ENCODE peak calls at places on chromosomes 5 and 9, in six cellular contexts. One of them, this sample, is unnamed.
A peak's percentile ranks its signal among the peaks of the same experiment; 100 is the strongest.

GRCh38 chr5:111364992-111365391 is 140.8 kb downstream of the CAMK4 start:
- DNase-seq in neural crest cell: no peak
- DNase-seq in endothelial cell: no peak
- DNase-seq in tibial nerve: no peak
- DNase-seq in HFFc6: no peak
- DNase-seq in gastrocnemius medialis: no peak
- DNase-seq in this sample: no peak

GRCh38 chr5:72015103-72015548 is 92.1 kb upstream of the MAP1B start:
- DNase-seq in neural crest cell: no peak
- DNase-seq in endothelial cell: no peak
- DNase-seq in tibial nerve: no peak
- DNase-seq in HFFc6: peak; percentile 23
- DNase-seq in gastrocnemius medialis: peak; percentile 21
- DNase-seq in this sample: no peak

GRCh38 chr5:66807743-66808142 is 211.6 kb downstream of the MAST4 start:
- DNase-seq in neural crest cell: no peak
- DNase-seq in endothelial cell: no peak
- DNase-seq in tibial nerve: no peak
- DNase-seq in HFFc6: peak; percentile 72
- DNase-seq in gastrocnemius medialis: no peak
- DNase-seq in this sample: no peak

GRCh38 chr9:35035851-35036701 is 36.3 kb downstream of the VCP start:
- DNase-seq in neural crest cell: no peak
- DNase-seq in endothelial cell: no peak
- DNase-seq in tibial nerve: no peak
- DNase-seq in HFFc6: no peak
- DNase-seq in gastrocnemius medialis: no peak
- DNase-seq in this sample: peak; percentile 18

GRCh38 chr5:128825826-128826225 is 139.5 kb upstream of the SLC27A6 start:
- DNase-seq in neural crest cell: no peak
- DNase-seq in endothelial cell: no peak
- DNase-seq in tibial nerve: no peak
- DNase-seq in HFFc6: peak; percentile 19
- DNase-seq in gastrocnemius medialis: no peak
- DNase-seq in this sample: no peak

GRCh38 chr5:43190755-43191603 is 1.0 kb upstream of the NIM1K start:
- DNase-seq in neural crest cell: no peak
- DNase-seq in endothelial cell: peak; percentile 12
- DNase-seq in tibial nerve: no peak
- DNase-seq in HFFc6: peak; percentile 32
- DNase-seq in gastrocnemius medialis: no peak
- DNase-seq in this sample: no peak

GRCh38 chr5:2001300-2001699 is 118.6 kb upstream of the IRX4 start:
- DNase-seq in neural crest cell: no peak
- DNase-seq in endothelial cell: no peak
- DNase-seq in tibial nerve: no peak
- DNase-seq in HFFc6: no peak
- DNase-seq in gastrocnemius medialis: no peak
- DNase-seq in this sample: no peak

GRCh38 chr9:123867971-123868370 is 62.0 kb downstream of the DENND1A start:
- DNase-seq in neural crest cell: no peak
- DNase-seq in endothelial cell: no peak
- DNase-seq in tibial nerve: no peak
- DNase-seq in HFFc6: no peak
- DNase-seq in gastrocnemius medialis: no peak
- DNase-seq in this sample: no peak

GRCh38 chr9:24936117-24936516 is 390.4 kb upstream of the IZUMO3 start:
- DNase-seq in neural crest cell: no peak
- DNase-seq in endothelial cell: no peak
- DNase-seq in tibial nerve: no peak
- DNase-seq in HFFc6: no peak
- DNase-seq in gastrocnemius medialis: no peak
- DNase-seq in this sample: no peak

GRCh38 chr5:168479166-168479565 is 7.1 kb upstream of the RARS1 start:
- DNase-seq in neural crest cell: no peak
- DNase-seq in endothelial cell: no peak
- DNase-seq in tibial nerve: no peak
- DNase-seq in HFFc6: no peak
- DNase-seq in gastrocnemius medialis: no peak
- DNase-seq in this sample: no peak

GRCh38 chr5:113331201-113331551 is 103.6 kb downstream of the TSSK1B start:
- DNase-seq in neural crest cell: no peak
- DNase-seq in endothelial cell: no peak
- DNase-seq in tibial nerve: no peak
- DNase-seq in HFFc6: peak; percentile 12
- DNase-seq in gastrocnemius medialis: no peak
- DNase-seq in this sample: no peak

GRCh38 chr5:19745247-19745646 is 242.8 kb downstream of the CDH18 start:
- DNase-seq in neural crest cell: no peak
- DNase-seq in endothelial cell: no peak
- DNase-seq in tibial nerve: no peak
- DNase-seq in HFFc6: no peak
- DNase-seq in gastrocnemius medialis: no peak
- DNase-seq in this sample: no peak

GRCh38 chr5:106367281-106367680 is 1303.5 kb downstream of the EFNA5 start:
- DNase-seq in neural crest cell: no peak
- DNase-seq in endothelial cell: no peak
- DNase-seq in tibial nerve: no peak
- DNase-seq in HFFc6: no peak
- DNase-seq in gastrocnemius medialis: no peak
- DNase-seq in this sample: no peak

GRCh38 chr9:18905033-18905882 is 127.8 kb downstream of the SAXO1 start:
- DNase-seq in neural crest cell: no peak
- DNase-seq in endothelial cell: no peak
- DNase-seq in tibial nerve: no peak
- DNase-seq in HFFc6: peak; percentile 51
- DNase-seq in gastrocnemius medialis: no peak
- DNase-seq in this sample: no peak

GRCh38 chr9:33103381-33104110 is 27.1 kb upstream of the SMU1 start:
- DNase-seq in neural crest cell: no peak
- DNase-seq in endothelial cell: no peak
- DNase-seq in tibial nerve: no peak
- DNase-seq in HFFc6: no peak
- DNase-seq in gastrocnemius medialis: no peak
- DNase-seq in this sample: no peak

GRCh38 chr5:12777342-12777741 is 873.1 kb upstream of the CTNND2 start:
- DNase-seq in neural crest cell: no peak
- DNase-seq in endothelial cell: no peak
- DNase-seq in tibial nerve: no peak
- DNase-seq in HFFc6: no peak
- DNase-seq in gastrocnemius medialis: no peak
- DNase-seq in this sample: no peak

GRCh38 chr9:36833954-36834353 is 200.1 kb downstream of the PAX5 start:
- DNase-seq in neural crest cell: no peak
- DNase-seq in endothelial cell: no peak
- DNase-seq in tibial nerve: no peak
- DNase-seq in HFFc6: no peak
- DNase-seq in gastrocnemius medialis: no peak
- DNase-seq in this sample: no peak

GRCh38 chr9:69186841-69187611 is 12.9 kb downstream of the TJP2 start:
- DNase-seq in neural crest cell: no peak
- DNase-seq in endothelial cell: no peak
- DNase-seq in tibial nerve: no peak
- DNase-seq in HFFc6: peak; percentile 39
- DNase-seq in gastrocnemius medialis: no peak
- DNase-seq in this sample: no peak

GRCh38 chr5:81395262-81395661 is 1.3 kb upstream of the ACOT12 start:
- DNase-seq in neural crest cell: no peak
- DNase-seq in endothelial cell: no peak
- DNase-seq in tibial nerve: no peak
- DNase-seq in HFFc6: no peak
- DNase-seq in gastrocnemius medialis: no peak
- DNase-seq in this sample: no peak

GRCh38 chr5:124849774-124850173 is 103.3 kb upstream of the ZNF608 start:
- DNase-seq in neural crest cell: no peak
- DNase-seq in endothelial cell: no peak
- DNase-seq in tibial nerve: no peak
- DNase-seq in HFFc6: no peak
- DNase-seq in gastrocnemius medialis: no peak
- DNase-seq in this sample: no peak

GRCh38 chr9:72292184-72292787 is 72.7 kb downstream of the ZFAND5 start:
- DNase-seq in neural crest cell: no peak
- DNase-seq in endothelial cell: no peak
- DNase-seq in tibial nerve: no peak
- DNase-seq in HFFc6: peak; percentile 35
- DNase-seq in gastrocnemius medialis: no peak
- DNase-seq in this sample: no peak

GRCh38 chr5:52783226-52783959 is 4.3 kb upstream of the ITGA1 start:
- DNase-seq in neural crest cell: no peak
- DNase-seq in endothelial cell: no peak
- DNase-seq in tibial nerve: no peak
- DNase-seq in HFFc6: peak; percentile 40
- DNase-seq in gastrocnemius medialis: no peak
- DNase-seq in this sample: no peak

GRCh38 chr9:137516144-137516917 is 33.9 kb downstream of the PNPLA7 start:
- DNase-seq in neural crest cell: no peak
- DNase-seq in endothelial cell: no peak
- DNase-seq in tibial nerve: no peak
- DNase-seq in HFFc6: no peak
- DNase-seq in gastrocnemius medialis: no peak
- DNase-seq in this sample: no peak

GRCh38 chr9:121483049-121483448 is 16.6 kb downstream of the GGTA1 start:
- DNase-seq in neural crest cell: no peak
- DNase-seq in endothelial cell: no peak
- DNase-seq in tibial nerve: no peak
- DNase-seq in HFFc6: no peak
- DNase-seq in gastrocnemius medialis: no peak
- DNase-seq in this sample: no peak

GRCh38 chr9:75170898-75171360 is 82.6 kb downstream of the OSTF1 start:
- DNase-seq in neural crest cell: no peak
- DNase-seq in endothelial cell: no peak
- DNase-seq in tibial nerve: no peak
- DNase-seq in HFFc6: peak; percentile 77
- DNase-seq in gastrocnemius medialis: no peak
- DNase-seq in this sample: no peak

GRCh38 chr5:1554410-1554967 is 30.7 kb upstream of the LPCAT1 start:
- DNase-seq in neural crest cell: no peak
- DNase-seq in endothelial cell: no peak
- DNase-seq in tibial nerve: no peak
- DNase-seq in HFFc6: no peak
- DNase-seq in gastrocnemius medialis: no peak
- DNase-seq in this sample: no peak

GRCh38 chr5:74092761-74093160 is 466.8 kb downstream of the ARHGEF28 start:
- DNase-seq in neural crest cell: no peak
- DNase-seq in endothelial cell: no peak
- DNase-seq in tibial nerve: no peak
- DNase-seq in HFFc6: no peak
- DNase-seq in gastrocnemius medialis: no peak
- DNase-seq in this sample: no peak

GRCh38 chr5:10219068-10219467 is 30.6 kb downstream of the ATPSCKMT start:
- DNase-seq in neural crest cell: no peak
- DNase-seq in endothelial cell: no peak
- DNase-seq in tibial nerve: no peak
- DNase-seq in HFFc6: no peak
- DNase-seq in gastrocnemius medialis: no peak
- DNase-seq in this sample: no peak

GRCh38 chr5:10216107-10216506 is 33.6 kb downstream of the ATPSCKMT start:
- DNase-seq in neural crest cell: no peak
- DNase-seq in endothelial cell: no peak
- DNase-seq in tibial nerve: no peak
- DNase-seq in HFFc6: no peak
- DNase-seq in gastrocnemius medialis: no peak
- DNase-seq in this sample: no peak

GRCh38 chr5:10218658-10219057 is 31.0 kb downstream of the ATPSCKMT start:
- DNase-seq in neural crest cell: no peak
- DNase-seq in endothelial cell: no peak
- DNase-seq in tibial nerve: no peak
- DNase-seq in HFFc6: no peak
- DNase-seq in gastrocnemius medialis: no peak
- DNase-seq in this sample: no peak

GRCh38 chr5:10222326-10222725 is 27.4 kb downstream of the ATPSCKMT start:
- DNase-seq in neural crest cell: no peak
- DNase-seq in endothelial cell: no peak
- DNase-seq in tibial nerve: no peak
- DNase-seq in HFFc6: no peak
- DNase-seq in gastrocnemius medialis: no peak
- DNase-seq in this sample: no peak

DNA sequence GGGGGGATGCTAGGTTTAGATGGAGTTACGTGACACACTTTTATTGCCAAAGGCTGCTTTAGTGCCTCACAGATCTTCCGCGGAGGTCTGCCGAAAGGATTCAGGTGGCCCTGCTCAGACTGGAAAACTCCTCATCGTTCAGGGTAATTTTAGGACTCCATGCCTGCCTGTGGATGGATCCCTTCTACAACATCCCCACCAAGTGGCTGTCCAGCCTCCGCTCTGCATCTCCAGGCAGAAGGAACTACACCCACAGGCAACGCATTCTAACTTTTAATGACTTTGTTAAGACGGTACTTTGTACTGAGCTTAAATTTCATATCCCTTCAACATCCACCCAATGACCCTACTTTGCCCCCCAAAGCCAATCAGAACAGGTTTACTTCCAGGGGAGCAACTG is 29.4 kb downstream of the ATPSCKMT start:
- DNase-seq in neural crest cell: no peak
- DNase-seq in endothelial cell: no peak
- DNase-seq in tibial nerve: no peak
- DNase-seq in HFFc6: no peak
- DNase-seq in gastrocnemius medialis: no peak
- DNase-seq in this sample: no peak
- TF ChIP-seq CTCF in neural crest cell: no peak
- TF ChIP-seq CTCF in endothelial cell: no peak
- TF ChIP-seq CTCF in tibial nerve: no peak
- TF ChIP-seq CTCF in HFFc6: no peak
- TF ChIP-seq CTCF in gastrocnemius medialis: no peak
- TF ChIP-seq CTCF in this sample: no peak

DNA sequence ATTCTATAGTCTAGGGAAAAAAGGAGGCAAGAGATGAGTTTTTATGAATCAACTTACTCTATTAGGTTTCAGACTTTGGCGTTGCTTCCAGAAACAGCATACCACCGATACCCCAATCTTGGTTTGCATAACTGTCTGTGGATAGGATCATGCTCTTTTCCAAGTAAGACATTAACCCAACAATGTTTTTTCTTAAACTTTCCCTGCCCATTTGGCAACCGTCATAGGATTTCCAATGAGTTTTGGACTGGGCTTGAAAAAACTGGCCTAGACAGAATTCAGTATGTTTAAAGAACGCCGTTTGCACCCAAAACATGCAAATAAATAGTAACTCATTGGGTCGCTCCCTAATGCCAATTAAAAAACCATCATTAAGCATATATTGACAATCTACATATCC is 106.0 kb downstream of the SMIM23 start:
- DNase-seq in neural crest cell: no peak
- DNase-seq in endothelial cell: no peak
- DNase-seq in tibial nerve: no peak
- DNase-seq in HFFc6: no peak
- DNase-seq in gastrocnemius medialis: no peak
- DNase-seq in this sample: no peak
- TF ChIP-seq CTCF in neural crest cell: no peak
- TF ChIP-seq CTCF in endothelial cell: no peak
- TF ChIP-seq CTCF in tibial nerve: no peak
- TF ChIP-seq CTCF in HFFc6: no peak
- TF ChIP-seq CTCF in gastrocnemius medialis: no peak
- TF ChIP-seq CTCF in this sample: no peak

GRCh38 chr5:10724799-10725507 is 36.1 kb downstream of the DAP start:
- DNase-seq in neural crest cell: no peak
- DNase-seq in endothelial cell: no peak
- DNase-seq in tibial nerve: peak; percentile 31
- DNase-seq in HFFc6: peak; percentile 79
- DNase-seq in gastrocnemius medialis: peak; percentile 15
- DNase-seq in this sample: peak; percentile 60
- TF ChIP-seq CTCF in neural crest cell: no peak
- TF ChIP-seq CTCF in endothelial cell: no peak
- TF ChIP-seq CTCF in tibial nerve: peak; percentile 55
- TF ChIP-seq CTCF in HFFc6: peak; percentile 70
- TF ChIP-seq CTCF in gastrocnemius medialis: peak; percentile 16
- TF ChIP-seq CTCF in this sample: peak; percentile 20

GRCh38 chr5:123297198-123297831 is 125.9 kb downstream of the CEP120 start:
- DNase-seq in neural crest cell: no peak
- DNase-seq in endothelial cell: no peak
- DNase-seq in tibial nerve: no peak
- DNase-seq in HFFc6: no peak
- DNase-seq in gastrocnemius medialis: no peak
- DNase-seq in this sample: no peak
- TF ChIP-seq CTCF in neural crest cell: no peak
- TF ChIP-seq CTCF in endothelial cell: no peak
- TF ChIP-seq CTCF in tibial nerve: no peak
- TF ChIP-seq CTCF in HFFc6: no peak
- TF ChIP-seq CTCF in gastrocnemius medialis: no peak
- TF ChIP-seq CTCF in this sample: no peak

This sample was measured in glutamatergic neuron.